ENCODE peak calls at places on chromosomes 16 and 17, in eight cellular contexts. G, Q, Y, N, C, B, I and X are unnamed samples.

GRCh38 chr16:12120331-12120981 is 143.9 kb downstream of the SNX29 start:
- DNase-seq in G (no peak), Q (no peak), Y (no peak), N (no peak), C (peak), B (no peak), I (no peak), X (no peak)

GRCh38 chr17:44272954-44273353 is 5.0 kb upstream of the SLC4A1 start:
- DNase-seq in G (no peak), Q (no peak), Y (no peak), N (no peak), C (no peak), B (no peak), I (no peak), X (no peak)

GRCh38 chr17:42673266-42673884 is 3.4 kb downstream of the PLEKHH3 start:
- DNase-seq in G (no peak), Q (no peak), Y (no peak), N (no peak), C (no peak), B (no peak), I (no peak), X (no peak)

GRCh38 chr16:56909484-56910113 is 22.3 kb upstream of the HERPUD1 start:
- DNase-seq in G (no peak), Q (no peak), Y (no peak), N (no peak), C (no peak), B (no peak), I (no peak), X (no peak)

GRCh38 chr16:86665319-86665675 is 86.9 kb downstream of the FOXL1 start:
- DNase-seq in G (no peak), Q (no peak), Y (no peak), N (no peak), C (peak), B (peak), I (no peak), X (no peak)

GRCh38 chr16:84132527-84133285 is 12.3 kb downstream of the HSDL1 start:
- DNase-seq in G (no peak), Q (no peak), Y (no peak), N (no peak), C (no peak), B (no peak), I (no peak), X (no peak)

GRCh38 chr16:27209591-27209990 is 6.3 kb downstream of the KDM8 start:
- DNase-seq in G (no peak), Q (no peak), Y (no peak), N (no peak), C (no peak), B (no peak), I (no peak), X (no peak)

GRCh38 chr16:69180011-69180338 is 7.0 kb upstream of the SNTB2 start:
- DNase-seq in G (no peak), Q (no peak), Y (no peak), N (no peak), C (no peak), B (no peak), I (no peak), X (no peak)

GRCh38 chr17:29179232-29180036 is 764 bp downstream of the MYO18A start:
- DNase-seq in G (peak), Q (peak), Y (no peak), N (no peak), C (no peak), B (no peak), I (peak), X (peak)

GRCh38 chr17:28643979-28644781 is 778 bp downstream of the BLTP2 start:
- DNase-seq in G (peak), Q (no peak), Y (no peak), N (peak), C (peak), B (no peak), I (peak), X (peak)

GRCh38 chr16:55044366-55044975 is 113.8 kb downstream of the IRX5 start:
- DNase-seq in G (no peak), Q (no peak), Y (no peak), N (no peak), C (no peak), B (no peak), I (no peak), X (no peak)

GRCh38 chr16:31458073-31458834 is 1.0 kb upstream of the ARMC5 start:
- DNase-seq in G (peak), Q (no peak), Y (peak), N (peak), C (peak), B (no peak), I (peak), X (no peak)

GRCh38 chr16:19589771-19590302 is 34.3 kb downstream of the VPS35L start:
- DNase-seq in G (no peak), Q (no peak), Y (no peak), N (no peak), C (peak), B (peak), I (peak), X (no peak)

GRCh38 chr17:31830971-31831755 is 27.9 kb downstream of the COPRS start:
- DNase-seq in G (no peak), Q (no peak), Y (no peak), N (no peak), C (peak), B (no peak), I (no peak), X (no peak)

GRCh38 chr17:45016823-45017222 is 34.6 kb downstream of the DCAKD start:
- DNase-seq in G (no peak), Q (no peak), Y (no peak), N (no peak), C (no peak), B (no peak), I (no peak), X (no peak)

GRCh38 chr17:80970044-80970761 is 21.4 kb upstream of the CHMP6 start:
- DNase-seq in G (peak), Q (peak), Y (peak), N (peak), C (no peak), B (no peak), I (no peak), X (no peak)

GRCh38 chr16:87525352-87525751 is 32.5 kb upstream of the ZCCHC14 start:
- DNase-seq in G (no peak), Q (no peak), Y (no peak), N (no peak), C (no peak), B (no peak), I (no peak), X (no peak)

GRCh38 chr16:740459-740763 is 386 bp downstream of the CIAO3 start:
- DNase-seq in G (peak), Q (no peak), Y (no peak), N (no peak), C (no peak), B (no peak), I (no peak), X (no peak)

GRCh38 chr17:45143767-45144198 is 4.5 kb upstream of the HEXIM1 start:
- DNase-seq in G (peak), Q (peak), Y (no peak), N (peak), C (peak), B (no peak), I (no peak), X (no peak)

GRCh38 chr17:30256756-30257506 is 21.4 kb upstream of the SLC6A4 start:
- DNase-seq in G (no peak), Q (no peak), Y (no peak), N (no peak), C (no peak), B (no peak), I (no peak), X (no peak)

GRCh38 chr16:74829637-74830036 is 55.0 kb upstream of the FA2H start:
- DNase-seq in G (no peak), Q (no peak), Y (no peak), N (no peak), C (no peak), B (no peak), I (no peak), X (no peak)

GRCh38 chr17:2705263-2705662 is 6.3 kb downstream of the CLUH start:
- DNase-seq in G (peak), Q (no peak), Y (no peak), N (no peak), C (peak), B (peak), I (peak), X (no peak)
- TF ChIP-seq CTCF in G (no peak), Q (no peak), Y (no peak), N (no peak), C (no peak), B (no peak), I (no peak), X (no peak)

GRCh38 chr17:67471118-67471517 is 94.0 kb downstream of the PITPNC1 start:
- DNase-seq in G (no peak), Q (no peak), Y (no peak), N (no peak), C (no peak), B (no peak), I (no peak), X (no peak)

GRCh38 chr17:67474081-67474661 is 97.1 kb downstream of the PITPNC1 start:
- DNase-seq in G (no peak), Q (peak), Y (no peak), N (no peak), C (peak), B (no peak), I (peak), X (no peak)

GRCh38 chr17:67467500-67468481 is 90.7 kb downstream of the PITPNC1 start:
- DNase-seq in G (no peak), Q (no peak), Y (no peak), N (no peak), C (no peak), B (no peak), I (no peak), X (no peak)

GRCh38 chr17:67466251-67466650 is 89.2 kb downstream of the PITPNC1 start:
- DNase-seq in G (no peak), Q (no peak), Y (no peak), N (no peak), C (no peak), B (no peak), I (no peak), X (no peak)

GRCh38 chr17:67469208-67469980 is 92.3 kb downstream of the PITPNC1 start:
- DNase-seq in G (peak), Q (no peak), Y (peak), N (no peak), C (peak), B (no peak), I (no peak), X (no peak)
- TF ChIP-seq CTCF in G (no peak), Q (no peak), Y (no peak), N (no peak), C (no peak), B (no peak), I (no peak), X (no peak)

DNA sequence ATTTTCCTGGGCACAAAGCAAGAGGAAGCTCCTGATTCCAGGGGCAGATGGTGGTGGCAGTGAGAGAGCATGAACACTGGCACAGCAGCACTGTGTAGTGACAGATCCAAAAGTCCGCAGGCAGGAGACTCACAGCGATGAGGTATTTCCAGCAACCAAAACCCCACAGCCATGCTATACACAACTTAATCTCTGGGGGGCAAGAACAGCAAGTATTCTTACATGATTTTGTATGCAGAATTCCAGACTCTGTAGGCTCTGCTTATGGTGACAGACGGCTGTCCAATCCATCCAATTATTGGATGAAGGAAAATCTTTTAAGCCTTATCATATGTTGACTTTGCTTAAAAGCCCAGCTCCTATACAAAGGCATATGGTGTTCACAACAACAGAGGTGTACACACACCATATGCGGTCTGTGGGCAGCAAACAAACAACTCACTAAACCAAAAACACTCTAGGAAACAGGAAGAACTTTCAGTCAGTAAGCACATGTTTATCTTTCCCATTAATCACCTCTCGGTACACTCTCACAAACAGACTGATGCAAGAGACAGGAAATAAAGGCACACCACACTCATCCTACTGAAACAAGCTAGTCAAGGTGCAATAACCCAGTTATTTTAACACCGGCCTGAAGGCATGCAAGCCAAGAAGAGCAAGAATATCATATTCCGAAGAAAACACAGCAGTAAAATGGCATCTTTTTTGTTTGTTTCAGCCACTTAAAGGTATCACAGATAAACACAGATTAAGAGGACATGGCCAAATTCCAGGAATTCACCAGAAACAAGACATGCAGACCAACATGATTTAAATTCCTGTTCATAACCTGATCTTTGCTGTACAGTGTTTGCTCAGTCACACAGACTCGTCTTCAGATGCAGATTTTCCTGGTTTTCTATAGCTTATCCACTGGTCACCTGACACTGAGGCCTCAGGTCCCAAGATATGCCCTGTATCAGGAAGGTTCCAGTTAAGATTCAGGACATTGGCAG is 47.8 kb downstream of the ERN1 start:
- DNase-seq in G (no peak), Q (no peak), Y (peak), N (no peak), C (peak), B (peak), I (peak), X (no peak)
- TF ChIP-seq CTCF in G (no peak), Q (no peak), Y (peak), N (no peak), C (no peak), B (peak), I (no peak), X (no peak)

GRCh38 chr16:2432286-2432685 is 3.0 kb downstream of the CCNF start:
- DNase-seq in G (no peak), Q (no peak), Y (no peak), N (no peak), C (no peak), B (no peak), I (no peak), X (no peak)
- TF ChIP-seq CTCF in G (no peak), Q (no peak), Y (no peak), N (no peak), C (no peak), B (no peak), I (no peak), X (no peak)

GRCh38 chr17:58677204-58677880 is 14.5 kb downstream of the TEX14 start:
- DNase-seq in G (no peak), Q (no peak), Y (no peak), N (no peak), C (peak), B (no peak), I (peak), X (no peak)

GRCh38 chr17:58680038-58680369 is 11.8 kb downstream of the TEX14 start:
- DNase-seq in G (no peak), Q (no peak), Y (no peak), N (no peak), C (no peak), B (no peak), I (no peak), X (no peak)

GRCh38 chr17:58684003-58684402 is 7.8 kb downstream of the TEX14 start:
- DNase-seq in G (no peak), Q (no peak), Y (no peak), N (no peak), C (no peak), B (no peak), I (no peak), X (no peak)

DNA sequence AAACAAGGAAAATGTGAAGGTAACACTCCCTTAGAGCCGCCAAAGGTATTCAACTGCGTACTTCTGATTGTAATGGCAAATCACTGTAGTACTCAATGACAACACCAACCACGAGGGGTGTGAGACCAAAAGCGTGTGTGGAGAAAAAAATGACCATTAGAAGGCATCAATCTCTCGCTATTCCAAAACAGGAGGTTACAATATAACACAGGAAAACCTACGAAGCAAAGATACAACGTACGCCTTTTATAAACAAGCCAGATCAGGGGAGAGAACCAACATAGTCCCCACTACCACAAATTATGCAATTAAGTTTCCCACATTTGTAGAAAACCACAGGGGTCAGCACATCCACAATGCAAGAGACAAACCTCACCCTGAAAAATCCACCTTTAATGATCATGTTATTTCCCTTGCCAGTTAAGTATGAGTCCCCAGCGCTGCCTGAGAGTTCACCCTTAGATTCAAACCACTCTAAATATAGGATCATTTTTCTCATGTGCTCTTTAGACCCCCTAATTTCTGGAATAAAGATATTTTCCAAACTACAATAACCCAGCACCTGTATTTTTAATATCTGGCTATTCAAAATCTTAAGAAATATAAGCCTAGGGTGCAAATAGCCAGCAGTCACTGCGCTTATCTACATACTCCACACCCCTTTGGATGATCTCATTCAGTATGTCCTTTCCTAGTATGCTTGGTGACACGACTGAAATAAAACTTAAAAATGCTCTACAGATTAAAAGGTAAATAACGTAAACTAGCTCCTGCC is 12.4 kb downstream of the TEX14 start:
- DNase-seq in G (no peak), Q (no peak), Y (no peak), N (no peak), C (peak), B (no peak), I (no peak), X (no peak)
- TF ChIP-seq CTCF in G (no peak), Q (no peak), Y (no peak), N (no peak), C (no peak), B (no peak), I (no peak), X (no peak)

GRCh38 chr17:20890338-20890737 is 152.5 kb downstream of the USP22 start:
- DNase-seq in G (no peak), Q (no peak), Y (no peak), N (no peak), C (no peak), B (no peak), I (no peak), X (no peak)
- TF ChIP-seq CTCF in G (no peak), Q (no peak), Y (no peak), N (no peak), C (no peak), B (no peak), I (no peak), X (no peak)

DNA sequence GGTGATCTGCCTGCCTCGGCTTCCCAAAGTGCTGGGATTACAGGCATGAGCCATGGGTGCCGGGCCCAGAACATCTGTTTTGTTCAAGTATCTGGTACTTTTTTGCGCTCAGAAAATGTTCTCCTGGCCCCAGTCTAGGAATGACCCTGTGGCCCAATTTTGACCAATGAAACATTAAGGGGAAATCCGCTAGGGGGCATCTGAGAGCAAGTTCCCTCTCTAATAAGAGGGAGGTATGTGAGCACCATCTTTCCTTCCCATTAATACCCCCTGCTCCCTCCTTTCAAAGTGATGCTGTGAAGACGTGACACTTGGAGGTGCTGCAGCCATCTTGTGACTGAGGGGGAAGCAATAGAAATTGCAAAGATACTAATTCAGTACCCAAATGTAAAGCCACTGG is 16.5 kb upstream of the CLEC3A start:
- DNase-seq in G (no peak), Q (no peak), Y (no peak), N (no peak), C (no peak), B (no peak), I (no peak), X (no peak)
- TF ChIP-seq CTCF in G (no peak), Q (no peak), Y (no peak), N (no peak), C (no peak), B (peak), I (peak), X (peak)

GRCh38 chr17:40647549-40648325 is at the start of gene SMARCE1:
- DNase-seq in G (peak), Q (peak), Y (peak), N (peak), C (peak), B (peak), I (peak), X (peak)

GRCh38 chr17:40645932-40646331 is 1.7 kb downstream of the SMARCE1 start:
- DNase-seq in G (no peak), Q (no peak), Y (no peak), N (no peak), C (no peak), B (no peak), I (no peak), X (no peak)

GRCh38 chr17:40645291-40645690 is 2.3 kb downstream of the SMARCE1 start:
- DNase-seq in G (no peak), Q (no peak), Y (no peak), N (no peak), C (no peak), B (no peak), I (no peak), X (no peak)

GRCh38 chr17:40648326-40648968 is 829 bp upstream of the SMARCE1 start:
- DNase-seq in G (no peak), Q (no peak), Y (no peak), N (no peak), C (no peak), B (no peak), I (peak), X (no peak)

DNA sequence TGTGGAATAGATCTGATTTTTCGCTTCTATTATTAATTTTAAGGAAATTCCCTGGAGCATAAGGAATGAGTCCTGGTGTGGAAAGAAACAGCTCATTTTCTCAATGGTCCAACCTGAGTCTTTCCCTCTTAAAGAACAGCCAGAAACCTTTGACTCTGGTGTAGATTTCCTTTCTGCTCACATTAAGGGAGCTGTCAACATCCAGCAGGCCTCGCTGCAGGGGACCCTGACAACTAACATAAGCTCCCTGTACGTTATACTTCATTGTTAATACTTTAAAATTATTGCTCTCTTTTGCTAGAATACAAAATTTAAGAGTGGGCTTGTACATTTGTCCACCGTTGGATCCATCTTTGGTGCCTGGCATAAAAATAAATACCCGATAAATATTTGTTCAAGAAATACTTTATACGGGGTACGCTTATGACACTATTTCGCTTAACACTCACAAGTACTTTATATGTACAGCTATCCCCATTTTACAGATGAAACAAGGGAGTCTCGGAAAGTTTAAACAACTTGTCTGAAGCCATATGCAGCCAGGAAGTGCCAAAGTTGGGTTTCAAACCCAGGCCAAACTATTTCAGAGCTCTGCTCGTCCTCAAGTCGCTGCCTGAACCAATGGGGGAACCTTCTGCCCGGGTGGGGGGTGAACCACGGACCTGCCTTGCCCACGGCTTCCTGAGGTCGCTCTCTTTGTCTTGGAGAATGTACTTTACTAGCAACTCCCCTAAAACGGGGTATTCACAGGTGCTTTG is 648 bp downstream of the SMARCE1 start:
- DNase-seq in G (no peak), Q (no peak), Y (peak), N (no peak), C (no peak), B (no peak), I (peak), X (no peak)
- TF ChIP-seq CTCF in G (no peak), Q (no peak), Y (no peak), N (no peak), C (no peak), B (no peak), I (no peak), X (no peak)